ENCODE peak calls at places on chromosomes 1 and 21, in ten cellular contexts. One of them, this sample, is unnamed. For H3K9me3, the result is how much of the 10 kb centered on the place peaks cover.

GRCh38 chr1:204990059-204990664 is 52.9 kb upstream of the CNTN2 start:
- DNase-seq in transverse colon: no peak
- DNase-seq in stomach: no peak
- DNase-seq in upper lobe of left lung: no peak
- DNase-seq in breast epithelium: no peak
- DNase-seq in spleen: no peak
- DNase-seq in HepG2: no peak
- DNase-seq in HCT116: no peak
- DNase-seq in K562: no peak
- DNase-seq in sigmoid colon: no peak
- DNase-seq in this sample: no peak

GRCh38 chr1:167152192-167152876 is 58.5 kb downstream of the STYXL2 start:
- DNase-seq in spleen: no peak
- DNase-seq in stomach: no peak
- DNase-seq in K562: no peak
- DNase-seq in sigmoid colon: no peak
- DNase-seq in breast epithelium: no peak
- DNase-seq in HepG2: no peak
- DNase-seq in upper lobe of left lung: no peak
- DNase-seq in transverse colon: no peak
- DNase-seq in HCT116: no peak
- DNase-seq in this sample: no peak

GRCh38 chr1:201982082-201982922 is at the start of gene RNPEP:
- DNase-seq in transverse colon: peak
- DNase-seq in HCT116: no peak
- DNase-seq in spleen: peak
- DNase-seq in breast epithelium: peak
- DNase-seq in K562: peak
- DNase-seq in sigmoid colon: peak
- DNase-seq in HepG2: peak
- DNase-seq in upper lobe of left lung: peak
- DNase-seq in stomach: peak
- DNase-seq in this sample: peak

GRCh38 chr1:151282883-151283725 is 1.0 kb downstream of the ZNF687 start:
- DNase-seq in stomach: peak
- DNase-seq in K562: peak
- DNase-seq in sigmoid colon: peak
- DNase-seq in HCT116: no peak
- DNase-seq in breast epithelium: no peak
- DNase-seq in upper lobe of left lung: peak
- DNase-seq in spleen: peak
- DNase-seq in HepG2: peak
- DNase-seq in transverse colon: peak
- DNase-seq in this sample: no peak

GRCh38 chr21:28220670-28221069 is 772.0 kb downstream of the LTN1 start:
- DNase-seq in HepG2: no peak
- DNase-seq in upper lobe of left lung: no peak
- DNase-seq in HCT116: no peak
- DNase-seq in transverse colon: no peak
- DNase-seq in K562: no peak
- DNase-seq in spleen: no peak
- DNase-seq in stomach: no peak
- DNase-seq in breast epithelium: no peak
- DNase-seq in sigmoid colon: no peak
- DNase-seq in this sample: no peak

GRCh38 chr21:44618504-44618903 is 6.6 kb downstream of the KRTAP10-8 start:
- DNase-seq in transverse colon: peak
- DNase-seq in HCT116: peak
- DNase-seq in upper lobe of left lung: no peak
- DNase-seq in HepG2: peak
- DNase-seq in sigmoid colon: peak
- DNase-seq in stomach: no peak
- DNase-seq in breast epithelium: no peak
- DNase-seq in spleen: peak
- DNase-seq in K562: no peak
- DNase-seq in this sample: no peak

GRCh38 chr21:43948740-43949498 is 63.2 kb upstream of the TRAPPC10 start:
- DNase-seq in HCT116: no peak
- DNase-seq in spleen: no peak
- DNase-seq in upper lobe of left lung: no peak
- DNase-seq in breast epithelium: no peak
- DNase-seq in transverse colon: no peak
- DNase-seq in sigmoid colon: no peak
- DNase-seq in stomach: no peak
- DNase-seq in HepG2: no peak
- DNase-seq in K562: peak
- DNase-seq in this sample: no peak

GRCh38 chr1:243731301-243731891 is 118.6 kb downstream of the AKT3 start:
- DNase-seq in K562: no peak
- DNase-seq in stomach: peak
- DNase-seq in spleen: no peak
- DNase-seq in sigmoid colon: peak
- DNase-seq in HCT116: no peak
- DNase-seq in upper lobe of left lung: peak
- DNase-seq in transverse colon: no peak
- DNase-seq in HepG2: no peak
- DNase-seq in breast epithelium: no peak
- DNase-seq in this sample: no peak

GRCh38 chr1:78607334-78607927 is 12.8 kb upstream of the IFI44L start:
- DNase-seq in HepG2: no peak
- DNase-seq in HCT116: peak
- DNase-seq in K562: peak
- DNase-seq in spleen: no peak
- DNase-seq in breast epithelium: no peak
- DNase-seq in upper lobe of left lung: no peak
- DNase-seq in stomach: no peak
- DNase-seq in sigmoid colon: no peak
- DNase-seq in transverse colon: no peak
- DNase-seq in this sample: no peak

GRCh38 chr1:78603206-78603605 is 17.0 kb upstream of the IFI44L start:
- DNase-seq in spleen: no peak
- DNase-seq in HepG2: no peak
- DNase-seq in upper lobe of left lung: no peak
- DNase-seq in K562: no peak
- DNase-seq in sigmoid colon: no peak
- DNase-seq in stomach: no peak
- DNase-seq in breast epithelium: no peak
- DNase-seq in HCT116: no peak
- DNase-seq in transverse colon: no peak
- DNase-seq in this sample: no peak

GRCh38 chr1:78606274-78606673 is 14.0 kb upstream of the IFI44L start:
- DNase-seq in breast epithelium: no peak
- DNase-seq in stomach: no peak
- DNase-seq in K562: no peak
- DNase-seq in sigmoid colon: no peak
- DNase-seq in HepG2: no peak
- DNase-seq in upper lobe of left lung: no peak
- DNase-seq in HCT116: no peak
- DNase-seq in spleen: no peak
- DNase-seq in transverse colon: no peak
- DNase-seq in this sample: no peak

GRCh38 chr1:78604643-78605042 is 15.6 kb upstream of the IFI44L start:
- DNase-seq in breast epithelium: no peak
- DNase-seq in sigmoid colon: no peak
- DNase-seq in transverse colon: no peak
- DNase-seq in stomach: no peak
- DNase-seq in spleen: no peak
- DNase-seq in HCT116: no peak
- DNase-seq in upper lobe of left lung: no peak
- DNase-seq in K562: no peak
- DNase-seq in HepG2: no peak
- DNase-seq in this sample: no peak

DNA sequence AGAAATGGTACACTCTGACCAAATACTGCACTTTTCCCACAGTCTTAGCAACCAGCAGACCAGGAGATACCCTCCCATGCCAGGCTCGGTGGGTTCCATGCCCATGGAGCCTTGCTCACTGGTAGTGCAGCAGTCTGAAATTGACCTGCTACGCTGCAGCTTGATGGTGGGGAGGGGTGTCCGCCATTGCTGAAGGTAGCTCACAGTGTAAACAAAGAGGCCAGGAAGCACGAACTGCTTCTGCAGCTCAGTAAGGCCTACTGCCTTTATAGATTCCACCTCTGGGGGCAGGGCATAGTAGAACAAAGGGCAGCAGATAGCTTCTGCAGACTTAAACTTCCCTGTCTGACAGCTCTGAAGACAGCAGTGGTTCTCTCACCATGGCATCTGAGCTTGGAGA is 12.3 kb upstream of the IFI44L start:
- DNase-seq in upper lobe of left lung: no peak
- DNase-seq in HCT116: no peak
- DNase-seq in K562: no peak
- DNase-seq in sigmoid colon: no peak
- DNase-seq in transverse colon: peak
- DNase-seq in spleen: no peak
- DNase-seq in breast epithelium: no peak
- DNase-seq in HepG2: peak
- DNase-seq in stomach: no peak
- DNase-seq in this sample: no peak
- TF ChIP-seq CTCF in upper lobe of left lung: no peak
- TF ChIP-seq CTCF in HCT116: no peak
- TF ChIP-seq CTCF in K562: no peak
- TF ChIP-seq CTCF in sigmoid colon: no peak
- TF ChIP-seq CTCF in transverse colon: no peak
- TF ChIP-seq CTCF in spleen: no peak
- TF ChIP-seq CTCF in breast epithelium: no peak
- TF ChIP-seq CTCF in HepG2: no peak
- TF ChIP-seq CTCF in stomach: no peak
- TF ChIP-seq CTCF in this sample: no peak

GRCh38 chr1:227662933-227663332 is 72.2 kb downstream of the JMJD4 start:
- DNase-seq in HCT116: no peak
- DNase-seq in spleen: no peak
- DNase-seq in transverse colon: no peak
- DNase-seq in sigmoid colon: no peak
- DNase-seq in stomach: no peak
- DNase-seq in breast epithelium: no peak
- DNase-seq in HepG2: no peak
- DNase-seq in upper lobe of left lung: no peak
- DNase-seq in K562: no peak
- DNase-seq in this sample: no peak
- H3K9me3 ChIP-seq in HCT116: under half
- H3K9me3 ChIP-seq in spleen: half or more
- H3K9me3 ChIP-seq in transverse colon: half or more
- H3K9me3 ChIP-seq in sigmoid colon: half or more
- H3K9me3 ChIP-seq in stomach: half or more
- H3K9me3 ChIP-seq in breast epithelium: half or more
- H3K9me3 ChIP-seq in HepG2: half or more
- H3K9me3 ChIP-seq in upper lobe of left lung: half or more
- H3K9me3 ChIP-seq in K562: under half
- H3K9me3 ChIP-seq in this sample: under half

DNA sequence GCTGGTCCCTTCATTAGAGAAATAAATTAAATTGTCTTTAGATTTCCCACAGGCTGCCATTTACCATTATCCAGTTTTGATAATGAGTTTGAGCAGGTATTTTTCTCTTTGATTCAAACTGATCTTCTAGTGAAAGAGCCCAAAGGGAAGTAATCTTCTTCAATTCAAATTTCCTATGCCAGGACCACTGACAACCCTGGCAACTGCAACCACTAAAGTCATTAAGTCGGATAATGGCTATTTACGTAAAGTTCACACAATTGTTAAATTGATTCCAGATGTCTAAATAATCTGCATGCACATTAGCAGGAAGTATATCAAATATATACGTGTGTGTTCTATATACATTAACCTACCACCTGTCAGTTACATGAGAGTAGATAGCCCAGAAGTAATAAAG is 399.3 kb downstream of the PTPRC start:
- DNase-seq in HCT116: no peak
- DNase-seq in stomach: no peak
- DNase-seq in HepG2: no peak
- DNase-seq in upper lobe of left lung: no peak
- DNase-seq in sigmoid colon: no peak
- DNase-seq in transverse colon: no peak
- DNase-seq in spleen: no peak
- DNase-seq in K562: no peak
- DNase-seq in breast epithelium: no peak
- DNase-seq in this sample: no peak
- TF ChIP-seq POLR2AphosphoS5 in HCT116: no peak
- TF ChIP-seq POLR2AphosphoS5 in stomach: no peak
- TF ChIP-seq POLR2AphosphoS5 in HepG2: no peak
- TF ChIP-seq POLR2AphosphoS5 in upper lobe of left lung: no peak
- TF ChIP-seq POLR2AphosphoS5 in sigmoid colon: no peak
- TF ChIP-seq POLR2AphosphoS5 in transverse colon: no peak
- TF ChIP-seq POLR2AphosphoS5 in spleen: no peak
- TF ChIP-seq POLR2AphosphoS5 in K562: no peak
- TF ChIP-seq POLR2AphosphoS5 in breast epithelium: no peak
- TF ChIP-seq POLR2AphosphoS5 in this sample: no peak

GRCh38 chr1:41864471-41865040 is 54.2 kb downstream of the HIVEP3 start:
- DNase-seq in breast epithelium: no peak
- DNase-seq in upper lobe of left lung: no peak
- DNase-seq in transverse colon: no peak
- DNase-seq in stomach: no peak
- DNase-seq in HCT116: no peak
- DNase-seq in HepG2: no peak
- DNase-seq in sigmoid colon: no peak
- DNase-seq in K562: no peak
- DNase-seq in spleen: no peak
- DNase-seq in this sample: no peak

GRCh38 chr1:41872074-41872473 is 46.6 kb downstream of the HIVEP3 start:
- DNase-seq in breast epithelium: no peak
- DNase-seq in HepG2: no peak
- DNase-seq in K562: no peak
- DNase-seq in stomach: no peak
- DNase-seq in transverse colon: no peak
- DNase-seq in HCT116: no peak
- DNase-seq in sigmoid colon: no peak
- DNase-seq in upper lobe of left lung: no peak
- DNase-seq in spleen: no peak
- DNase-seq in this sample: no peak

GRCh38 chr1:41870076-41870562 is 48.6 kb downstream of the HIVEP3 start:
- DNase-seq in HepG2: no peak
- DNase-seq in upper lobe of left lung: no peak
- DNase-seq in sigmoid colon: no peak
- DNase-seq in K562: peak
- DNase-seq in breast epithelium: no peak
- DNase-seq in transverse colon: no peak
- DNase-seq in stomach: no peak
- DNase-seq in spleen: no peak
- DNase-seq in HCT116: peak
- DNase-seq in this sample: no peak

GRCh38 chr1:41866285-41866684 is 52.4 kb downstream of the HIVEP3 start:
- DNase-seq in spleen: no peak
- DNase-seq in K562: no peak
- DNase-seq in sigmoid colon: no peak
- DNase-seq in transverse colon: no peak
- DNase-seq in breast epithelium: no peak
- DNase-seq in HepG2: no peak
- DNase-seq in stomach: no peak
- DNase-seq in upper lobe of left lung: no peak
- DNase-seq in HCT116: no peak
- DNase-seq in this sample: no peak

DNA sequence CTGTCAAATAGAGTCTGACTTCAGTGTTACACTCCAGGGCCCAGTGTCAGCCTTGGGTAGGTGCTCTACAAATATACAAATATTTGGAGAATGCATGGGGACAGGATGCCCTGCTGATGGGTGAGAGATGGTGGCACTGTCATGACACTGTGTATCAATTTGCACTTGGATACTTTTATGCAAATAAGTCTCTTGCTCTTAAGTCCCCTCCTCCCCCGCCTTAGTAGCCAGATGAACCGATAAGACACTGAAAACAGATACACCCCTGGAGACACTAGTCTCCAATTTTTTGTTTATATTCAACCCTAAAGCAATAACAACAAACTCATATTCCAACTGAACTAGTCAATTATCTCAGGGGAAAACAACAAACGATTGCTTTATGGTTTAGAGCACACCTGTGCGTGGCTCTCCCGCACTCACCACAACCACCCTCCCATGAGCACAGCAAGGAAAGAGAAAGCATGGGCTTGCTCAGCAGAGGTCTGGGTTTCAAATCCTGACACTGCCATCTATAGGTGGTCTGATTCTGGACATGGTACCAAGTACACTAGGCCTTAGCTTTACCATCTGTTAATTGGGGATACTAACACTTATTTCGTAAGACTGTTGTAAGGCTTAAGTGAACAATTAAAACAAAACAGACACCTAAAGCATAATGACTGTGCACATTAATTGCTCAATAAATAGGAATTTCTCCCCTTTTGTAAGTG is 50.3 kb downstream of the HIVEP3 start:
- DNase-seq in upper lobe of left lung: no peak
- DNase-seq in K562: no peak
- DNase-seq in breast epithelium: no peak
- DNase-seq in HepG2: no peak
- DNase-seq in stomach: no peak
- DNase-seq in sigmoid colon: no peak
- DNase-seq in HCT116: no peak
- DNase-seq in spleen: no peak
- DNase-seq in transverse colon: no peak
- DNase-seq in this sample: no peak
- TF ChIP-seq CTCF in upper lobe of left lung: no peak
- TF ChIP-seq CTCF in K562: peak
- TF ChIP-seq CTCF in breast epithelium: no peak
- TF ChIP-seq CTCF in HepG2: no peak
- TF ChIP-seq CTCF in stomach: no peak
- TF ChIP-seq CTCF in sigmoid colon: no peak
- TF ChIP-seq CTCF in HCT116: no peak
- TF ChIP-seq CTCF in spleen: no peak
- TF ChIP-seq CTCF in transverse colon: no peak
- TF ChIP-seq CTCF in this sample: no peak

This sample was measured in prostate gland.